ENCODE peak calls at places on chromosomes 2 and 18, in nine cellular contexts. W, Z, C, K, F, G, N, T and E are unnamed samples.

GRCh38 chr2:38260469-38260868 is 116.6 kb downstream of the ATL2 start:
- DNase-seq in F (no peak), T (no peak), C (no peak), N (no peak), Z (no peak), K (peak; percentile 46), G (no peak), W (no peak), E (no peak)

GRCh38 chr2:218129756-218130155 is 3.9 kb downstream of the CXCR2 start:
- DNase-seq in C (no peak), F (no peak), K (no peak), W (no peak), Z (no peak), N (no peak), T (no peak), G (no peak), E (no peak)

GRCh38 chr2:24049485-24050021 is at the start of gene FKBP1B:
- DNase-seq in N (no peak), Z (peak; percentile 76), G (peak; percentile 86), W (peak; percentile 66), K (peak; percentile 68), F (no peak), C (no peak), T (peak; percentile 85), E (no peak)

GRCh38 chr18:61957801-61958516 is 65.2 kb upstream of the RNF152 start:
- DNase-seq in Z (no peak), F (no peak), T (no peak), K (no peak), N (no peak), G (peak; percentile 29), C (no peak), W (no peak), E (no peak)

GRCh38 chr18:50218432-50219197 is 23.7 kb upstream of the MYO5B start:
- DNase-seq in Z (peak; percentile 65), G (peak; percentile 32), K (peak; percentile 33), W (no peak), F (peak; percentile 24), C (no peak), T (no peak), N (peak; percentile 3), E (no peak)

GRCh38 chr18:23920054-23920453 is 94.5 kb upstream of the TTC39C start:
- DNase-seq in K (no peak), Z (no peak), T (no peak), C (no peak), W (no peak), N (no peak), F (no peak), G (no peak), E (no peak)

GRCh38 chr2:133651861-133652260 is 83.6 kb upstream of the NCKAP5 start:
- DNase-seq in G (no peak), F (no peak), T (no peak), Z (no peak), K (no peak), N (no peak), C (no peak), W (no peak), E (no peak)

GRCh38 chr2:71611781-71612545 is 158.6 kb downstream of the DYSF start:
- DNase-seq in G (peak; percentile 4), C (no peak), K (peak; percentile 5), N (no peak), Z (no peak), F (no peak), W (no peak), T (no peak), E (no peak)

GRCh38 chr2:106581276-106581675 is 94.1 kb downstream of the CD8B2 start:
- DNase-seq in T (no peak), G (no peak), N (no peak), Z (no peak), F (no peak), W (no peak), C (no peak), K (no peak), E (no peak)

GRCh38 chr2:77939370-77939769 is 417.2 kb upstream of the LRRTM4 start:
- DNase-seq in Z (no peak), F (no peak), W (no peak), T (no peak), C (no peak), K (no peak), G (no peak), N (no peak), E (no peak)